ENCODE peak calls at places on chromosomes 11 and 22, in four cellular contexts. X is body of pancreas, K is A549, W is HCT116. C is an unnamed sample.

GRCh38 chr11:46916669-46917108 is 1.7 kb downstream of the LRP4 start:
- DNase-seq in W (no peak), K (peak; percentile 94), X (peak; percentile 58), C (peak; percentile 71)

GRCh38 chr11:97880209-97880608 is 1140.5 kb upstream of the CNTN5 start:
- DNase-seq in X (no peak), W (no peak), K (no peak), C (no peak)

GRCh38 chr11:12167098-12167999 is 57.0 kb downstream of the MICAL2 start:
- DNase-seq in W (peak; percentile 95), K (peak; percentile 63), X (no peak), C (peak; percentile 61)

GRCh38 chr11:96112192-96113099 is 188.5 kb upstream of the MTMR2 start:
- DNase-seq in W (no peak), X (no peak), K (no peak), C (no peak)

GRCh38 chr11:79546366-79546765 is 105.5 kb upstream of the TENM4 start:
- DNase-seq in W (no peak), K (no peak), X (no peak), C (no peak)

GRCh38 chr11:94948070-94948617 is 25.2 kb downstream of the CWC15 start:
- DNase-seq in X (no peak), W (no peak), K (no peak), C (no peak)

GRCh38 chr11:114821626-114822025 is 143.3 kb downstream of the NXPE2 start:
- DNase-seq in X (no peak), K (no peak), W (no peak), C (no peak)

GRCh38 chr11:292211-293121 is 3.5 kb downstream of the PGGHG start:
- DNase-seq in W (no peak), X (no peak), K (no peak), C (no peak)

GRCh38 chr11:79173615-79174014 is 267.2 kb downstream of the TENM4 start:
- DNase-seq in K (no peak), W (no peak), X (no peak), C (no peak)

GRCh38 chr11:105838668-105839403 is 183.2 kb downstream of the MSANTD4 start:
- DNase-seq in W (peak; percentile 35), K (no peak), X (no peak), C (peak; percentile 6)

GRCh38 chr11:69791266-69791665 is 16.1 kb upstream of the FGF4 start:
- DNase-seq in W (no peak), X (no peak), K (no peak), C (peak; percentile 38)

DNA sequence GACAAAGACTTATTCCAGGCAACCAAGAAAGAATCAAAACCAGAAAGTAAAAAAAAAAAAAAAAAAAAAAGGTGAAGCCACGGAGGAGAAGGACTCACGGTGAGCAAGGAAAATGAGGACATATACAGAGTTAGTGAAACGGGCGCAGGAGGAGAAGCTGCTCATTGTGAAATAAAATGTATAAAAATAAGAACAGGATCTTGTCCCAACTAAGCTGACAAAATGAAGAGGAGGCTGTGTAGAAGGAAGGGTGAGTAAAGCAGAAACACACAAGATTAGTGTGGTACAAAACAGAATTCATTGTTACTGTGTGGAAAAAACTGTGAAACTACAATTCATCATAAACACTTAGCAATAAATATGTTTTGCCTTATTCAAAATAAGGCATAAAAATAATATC is 7.6 kb downstream of the IL17REL start:
- DNase-seq in K (no peak), X (no peak), W (no peak), C (no peak)
- TF ChIP-seq CTCF in K (no peak), X (no peak), W (no peak), C (no peak)

DNA sequence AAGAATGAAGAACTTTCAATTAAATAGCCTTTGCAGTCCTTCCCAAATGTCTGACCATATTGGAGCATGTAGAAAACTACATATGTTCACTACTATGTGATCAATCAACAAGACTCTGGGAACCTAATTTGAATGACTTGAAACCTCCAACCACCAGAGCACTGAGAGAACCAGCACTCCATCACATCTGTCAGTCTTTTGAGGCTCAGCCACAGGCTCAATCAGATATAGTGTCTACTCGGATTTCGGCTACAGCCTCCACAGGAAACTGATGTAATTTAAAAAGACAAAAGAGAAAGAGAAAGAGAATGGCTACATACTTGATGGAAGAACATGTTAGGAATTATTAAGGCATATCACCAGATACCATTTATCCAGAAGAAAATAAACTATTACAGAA is 859.0 kb downstream of the FAM181B start:
- DNase-seq in W (no peak), X (no peak), K (no peak), C (no peak)
- TF ChIP-seq CTCF in W (no peak), X (no peak), K (no peak), C (no peak)

GRCh38 chr11:132681971-132682370 is 850.3 kb downstream of the OPCML start:
- DNase-seq in W (no peak), K (no peak), X (no peak), C (no peak)
- TF ChIP-seq CTCF in W (no peak), K (no peak), X (no peak), C (no peak)

GRCh38 chr22:46386312-46386711 is 50.8 kb downstream of the TRMU start:
- DNase-seq in K (no peak), X (no peak), W (no peak), C (no peak)
- TF ChIP-seq CTCF in K (no peak), X (no peak), W (peak; percentile 38), C (no peak)

GRCh38 chr22:26642465-26643367 is 14.7 kb upstream of the MIAT start:
- DNase-seq in W (no peak), K (no peak), X (no peak), C (no peak)
- TF ChIP-seq CTCF in W (no peak), K (no peak), X (no peak), C (no peak)

GRCh38 chr22:29815580-29815979 is 22.5 kb downstream of the ASCC2 start:
- DNase-seq in X (no peak), K (no peak), W (no peak), C (no peak)

GRCh38 chr22:29813126-29813525 is 24.9 kb downstream of the ASCC2 start:
- DNase-seq in W (no peak), X (no peak), K (no peak), C (no peak)

GRCh38 chr22:29811377-29811776 is 26.7 kb downstream of the ASCC2 start:
- DNase-seq in X (no peak), K (no peak), W (no peak), C (no peak)

GRCh38 chr22:29814003-29814402 is 24.1 kb downstream of the ASCC2 start:
- DNase-seq in X (no peak), K (no peak), W (no peak), C (no peak)

DNA sequence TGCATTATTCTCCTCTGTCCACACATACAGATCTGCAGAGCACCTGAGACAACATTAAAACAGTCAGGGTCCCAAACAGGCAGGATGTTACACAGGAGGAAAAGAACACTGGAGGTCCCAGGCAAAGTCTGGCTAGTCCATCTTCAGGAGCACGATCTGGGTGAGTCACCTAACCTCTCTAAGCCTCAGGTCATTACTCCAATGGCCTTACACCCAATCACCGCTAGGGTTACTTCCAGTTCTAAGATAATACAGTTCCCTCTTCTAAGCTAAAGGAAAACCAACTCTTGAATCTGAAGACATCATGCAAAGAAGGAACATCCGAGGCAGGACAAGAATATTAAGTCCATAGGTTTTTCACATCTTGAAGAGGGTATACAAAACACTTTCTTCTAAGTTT is 24.5 kb downstream of the ASCC2 start:
- DNase-seq in K (peak; percentile 80), X (no peak), W (peak; percentile 7), C (no peak)
- TF ChIP-seq CTCF in K (no peak), X (no peak), W (peak; percentile 5), C (no peak)

C was measured in HFF-Myc.